ENCODE peak calls at places on chromosomes 5 and 9, in ten cellular contexts. A is endodermal cell, V is MM.1S, I is right atrium auricular region, P is omental fat pad, X is HFFc6, E is suprapubic skin, O is RWPE1, H is bronchial epithelial cell, D is HCT116. T is an unnamed sample.
A peak's percentile ranks its signal among the peaks of the same experiment; 100 is the strongest.

GRCh38 chr5:7546555-7546954 is 150.6 kb downstream of the ADCY2 start:
- DNase-seq in A (no peak), V (no peak), I (no peak), P (no peak), X (no peak), E (no peak), O (no peak), H (no peak), D (no peak), T (no peak)

GRCh38 chr9:134930404-134930803 is 12.7 kb upstream of the FCN1 start:
- DNase-seq in A (no peak), V (no peak), I (no peak), P (no peak), X (no peak), E (no peak), O (no peak), H (no peak), D (no peak), T (no peak)

GRCh38 chr9:125739442-125739841 is 7.7 kb upstream of the PBX3 start:
- DNase-seq in A (no peak), V (no peak), I (no peak), P (no peak), X (peak; percentile 22), E (no peak), O (no peak), H (no peak), D (no peak), T (no peak)

GRCh38 chr9:81312346-81312745 is 377.0 kb downstream of the TLE1 start:
- DNase-seq in A (no peak), V (no peak), I (no peak), P (no peak), X (no peak), E (no peak), O (peak; percentile 49), H (no peak), D (no peak), T (no peak)

GRCh38 chr9:102521097-102521755 is 473.9 kb upstream of the CYLC2 start:
- DNase-seq in A (no peak), V (no peak), I (no peak), P (no peak), X (no peak), E (no peak), O (peak; percentile 10), H (no peak), D (no peak), T (no peak)

GRCh38 chr9:75096796-75097195 is 8.5 kb downstream of the OSTF1 start:
- DNase-seq in A (no peak), V (no peak), I (no peak), P (no peak), X (peak; percentile 38), E (no peak), O (no peak), H (no peak), D (no peak), T (no peak)

GRCh38 chr9:97889941-97890557 is 32.3 kb downstream of the TRMO start:
- DNase-seq in A (peak; percentile 91), V (peak; percentile 42), I (no peak), P (peak; percentile 45), X (peak; percentile 11), E (peak; percentile 56), O (peak; percentile 47), H (no peak), D (no peak), T (peak; percentile 30)

GRCh38 chr5:177607452-177608192 is 7.7 kb downstream of the B4GALT7 start:
- DNase-seq in A (peak; percentile 97), V (peak; percentile 69), I (peak; percentile 75), P (peak; percentile 46), X (peak; percentile 83), E (peak; percentile 87), O (peak; percentile 86), H (peak; percentile 67), D (no peak), T (peak; percentile 90)

GRCh38 chr9:2281031-2281802 is 266.1 kb downstream of the SMARCA2 start:
- DNase-seq in A (peak; percentile 94), V (no peak), I (no peak), P (no peak), X (no peak), E (no peak), O (peak; percentile 5), H (peak; percentile 50), D (no peak), T (peak; percentile 4)

GRCh38 chr5:138491284-138491648 is 26.0 kb downstream of the EGR1 start:
- DNase-seq in A (no peak), V (no peak), I (no peak), P (no peak), X (no peak), E (no peak), O (no peak), H (no peak), D (no peak), T (no peak)

GRCh38 chr9:124022201-124023121 is 10.9 kb downstream of the LHX2 start:
- DNase-seq in A (peak; percentile 93), V (no peak), I (no peak), P (no peak), X (no peak), E (no peak), O (no peak), H (peak; percentile 38), D (no peak), T (no peak)

GRCh38 chr5:137825165-137825564 is 42.5 kb upstream of the MYOT start:
- DNase-seq in A (peak; percentile 73), V (no peak), I (no peak), P (no peak), X (no peak), E (no peak), O (no peak), H (peak; percentile 53), D (no peak), T (no peak)

GRCh38 chr5:54867310-54867944 is 118.0 kb downstream of the ESM1 start:
- DNase-seq in A (no peak), V (peak; percentile 78), I (no peak), P (no peak), X (peak; percentile 62), E (no peak), O (peak; percentile 66), H (peak; percentile 63), D (peak; percentile 38), T (no peak)

GRCh38 chr5:181234455-181235306 is 9.0 kb downstream of the RACK1 start:
- DNase-seq in A (peak; percentile 66), V (no peak), I (no peak), P (no peak), X (no peak), E (no peak), O (no peak), H (no peak), D (no peak), T (no peak)

GRCh38 chr5:39446231-39446630 is 21.5 kb upstream of the DAB2 start:
- DNase-seq in A (no peak), V (no peak), I (no peak), P (no peak), X (no peak), E (no peak), O (no peak), H (no peak), D (no peak), T (no peak)

GRCh38 chr9:34446468-34446891 is 11.9 kb downstream of the FAM219A start:
- DNase-seq in A (no peak), V (no peak), I (no peak), P (no peak), X (peak; percentile 55), E (no peak), O (no peak), H (no peak), D (no peak), T (no peak)

GRCh38 chr5:1723476-1723875 is 76.2 kb downstream of the MRPL36 start:
- DNase-seq in A (peak; percentile 22), V (no peak), I (no peak), P (no peak), X (no peak), E (peak; percentile 53), O (no peak), H (no peak), D (no peak), T (no peak)

DNA sequence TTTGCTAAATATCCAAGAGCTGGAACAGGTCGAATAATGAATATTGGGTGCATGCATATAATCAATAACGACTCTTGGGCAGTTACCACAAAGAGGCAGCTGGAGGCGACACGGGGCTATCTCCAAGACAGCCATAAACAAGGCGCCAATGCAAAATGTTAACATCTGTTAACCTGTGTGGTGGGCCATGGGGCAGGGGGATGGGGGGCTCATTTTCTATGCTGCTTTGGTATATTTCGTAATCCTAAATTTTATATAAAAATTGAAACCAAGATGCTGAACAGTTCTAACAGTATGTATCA is 1.3 kb upstream of the RNF44 start:
- DNase-seq in A (peak; percentile 70), V (no peak), I (no peak), P (no peak), X (no peak), E (no peak), O (no peak), H (no peak), D (no peak), T (no peak)
- TF ChIP-seq CTCF in A (peak; percentile 56), V (no peak), I (no peak), P (no peak), X (no peak), E (no peak), O (no peak), H (no peak), D (no peak), T (no peak)

DNA sequence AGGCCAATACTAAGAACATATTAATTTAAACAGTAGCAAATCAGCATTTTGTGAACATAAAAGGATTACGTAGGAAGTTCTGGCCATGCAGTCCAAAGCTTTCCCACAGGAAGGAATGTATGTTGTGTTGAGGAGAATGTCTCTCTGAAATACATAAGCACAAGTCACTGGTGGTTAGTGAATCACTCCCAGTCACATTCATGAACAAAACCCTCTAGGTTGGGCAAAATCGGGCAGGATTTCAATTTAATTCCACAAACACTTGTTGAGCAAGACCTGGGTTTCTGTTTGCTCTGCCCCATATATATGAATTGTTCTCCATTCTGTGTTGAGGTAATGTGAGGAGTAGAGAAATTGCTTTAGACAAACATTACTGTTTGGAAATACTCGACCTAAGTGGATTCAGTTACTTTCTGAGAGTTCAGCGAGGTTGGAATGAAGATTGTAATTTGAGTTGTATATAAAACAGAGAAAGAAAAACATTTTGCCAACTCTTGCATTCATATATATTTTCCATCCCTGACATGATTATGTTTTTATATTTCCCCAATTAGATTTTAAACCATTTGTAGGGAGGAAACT is 127.6 kb upstream of the RPS23 start:
- DNase-seq in A (no peak), V (no peak), I (no peak), P (no peak), X (peak; percentile 97), E (no peak), O (peak; percentile 96), H (peak; percentile 100), D (no peak), T (no peak)
- TF ChIP-seq CTCF in A (no peak), V (no peak), I (no peak), P (no peak), X (no peak), E (no peak), O (no peak), H (no peak), D (no peak), T (no peak)

GRCh38 chr9:130732131-130732530 is 38.6 kb downstream of the EXOSC2 start:
- DNase-seq in A (peak; percentile 59), V (no peak), I (no peak), P (no peak), X (no peak), E (no peak), O (peak; percentile 32), H (no peak), D (no peak), T (no peak)
- TF ChIP-seq CTCF in A (peak; percentile 57), V (no peak), I (no peak), P (no peak), X (peak; percentile 38), E (no peak), O (no peak), H (no peak), D (peak; percentile 26), T (no peak)

GRCh38 chr9:22528485-22528884 is 81.9 kb downstream of the DMRTA1 start:
- DNase-seq in A (no peak), V (peak; percentile 25), I (no peak), P (no peak), X (peak; percentile 21), E (no peak), O (no peak), H (no peak), D (peak; percentile 0), T (no peak)
- TF ChIP-seq CTCF in A (peak; percentile 75), V (peak; percentile 23), I (no peak), P (no peak), X (peak; percentile 62), E (no peak), O (peak; percentile 18), H (no peak), D (peak; percentile 14), T (no peak)